ENCODE peak calls at places on chromosomes 2 and 18, in four cellular contexts. E is cardiac muscle cell, D is H9, V is NCI-H446 treated with DMSO at 0.1 percent for 48 hours. T is an unnamed sample.

GRCh38 chr18:11470941-11471340 is 138.5 kb upstream of the SLC35G4 start:
- DNase-seq in E (no peak), D (no peak), V (no peak), T (no peak)

GRCh38 chr18:27687351-27687979 is 489.5 kb downstream of the CDH2 start:
- DNase-seq in E (no peak), D (no peak), V (no peak), T (no peak)

GRCh38 chr2:84395819-84396218 is 63.3 kb downstream of the SUCLG1 start:
- DNase-seq in E (peak; percentile 2), D (no peak), V (no peak), T (no peak)

GRCh38 chr2:23504591-23504990 is 119.6 kb downstream of the KLHL29 start:
- DNase-seq in E (no peak), D (no peak), V (no peak), T (no peak)

GRCh38 chr2:8575011-8575750 is 106.7 kb upstream of the ID2 start:
- DNase-seq in E (no peak), D (peak; percentile 14), V (no peak), T (no peak)

GRCh38 chr2:71277536-71278103 is 50.7 kb upstream of the PAIP2B start:
- DNase-seq in E (peak; percentile 22), D (peak; percentile 77), V (no peak), T (peak; percentile 70)

GRCh38 chr18:69567813-69568488 is 167.3 kb downstream of the DOK6 start:
- DNase-seq in E (no peak), D (no peak), V (no peak), T (no peak)

GRCh38 chr2:143796051-143796450 is 666.8 kb downstream of the ARHGAP15 start:
- DNase-seq in E (no peak), D (no peak), V (no peak), T (no peak)

GRCh38 chr18:6752200-6752873 is 22.8 kb downstream of the ARHGAP28 start:
- DNase-seq in E (peak; percentile 42), D (peak; percentile 88), V (no peak), T (no peak)

GRCh38 chr2:196513796-196514526 is 125.6 kb upstream of the CCDC150 start:
- DNase-seq in E (no peak), D (no peak), V (peak; percentile 43), T (no peak)